ENCODE peak calls at places on chromosomes 7 and 10, in six cellular contexts. V, Q, D, U, P and M are unnamed samples.

GRCh38 chr10:591646-592045 is 97.8 kb downstream of the DIP2C start:
- DNase-seq in U (no peak), D (no peak), P (no peak), Q (no peak), V (no peak), M (no peak)

GRCh38 chr7:137689761-137690160 is 157.0 kb downstream of the DGKI start:
- DNase-seq in V (no peak), P (no peak), D (no peak), Q (no peak), U (no peak), M (no peak)

GRCh38 chr7:36110584-36110983 is 42.5 kb upstream of the EEPD1 start:
- DNase-seq in D (no peak), P (no peak), Q (no peak), V (no peak), U (no peak), M (no peak)

GRCh38 chr7:120733143-120733542 is 124.8 kb downstream of the TSPAN12 start:
- DNase-seq in U (no peak), Q (no peak), D (peak), V (no peak), P (peak), M (no peak)

GRCh38 chr10:79101560-79101971 is 32.8 kb downstream of the ZMIZ1 start:
- DNase-seq in Q (peak), V (no peak), D (no peak), U (no peak), P (no peak), M (no peak)

GRCh38 chr10:92240289-92241157 is 50.4 kb downstream of the CPEB3 start:
- DNase-seq in U (peak), D (peak), Q (no peak), V (peak), P (peak), M (no peak)

GRCh38 chr10:94963901-94964300 is 25.4 kb downstream of the CYP2C9 start:
- DNase-seq in P (peak), D (peak), U (peak), V (peak), Q (no peak), M (no peak)

GRCh38 chr10:69851306-69851705 is 49.6 kb downstream of the COL13A1 start:
- DNase-seq in Q (no peak), V (no peak), D (no peak), U (no peak), P (no peak), M (no peak)

GRCh38 chr10:9437131-9437530 is 1382.6 kb downstream of the GATA3 start:
- DNase-seq in Q (no peak), P (no peak), D (no peak), V (no peak), U (peak), M (no peak)

GRCh38 chr10:30973737-30974136 is 57.9 kb downstream of the ZNF438 start:
- DNase-seq in D (no peak), Q (no peak), U (no peak), P (no peak), V (no peak), M (peak)

GRCh38 chr7:15305002-15305600 is 256.7 kb downstream of the AGMO start:
- DNase-seq in U (peak), D (peak), P (peak), V (peak), Q (peak), M (no peak)

GRCh38 chr7:24907311-24907886 is 72.6 kb downstream of the OSBPL3 start:
- DNase-seq in U (no peak), D (peak), V (no peak), P (peak), Q (no peak), M (no peak)

GRCh38 chr7:119964640-119965542 is 308.1 kb upstream of the KCND2 start:
- DNase-seq in D (peak), P (no peak), U (no peak), Q (no peak), V (no peak), M (no peak)

GRCh38 chr7:111788426-111788825 is 226.1 kb upstream of the IMMP2L start:
- DNase-seq in D (no peak), U (no peak), P (no peak), V (peak), Q (no peak), M (no peak)

GRCh38 chr7:43952028-43952427 is 25.8 kb downstream of the UBE2D4 start:
- DNase-seq in Q (no peak), U (no peak), D (no peak), P (no peak), V (no peak), M (no peak)

GRCh38 chr10:97445722-97446639 is at the start of the genes EXOSC1 and ZDHHC16:
- DNase-seq in P (peak), Q (peak), V (peak), U (peak), D (peak), M (peak)

GRCh38 chr7:129150199-129150996 is 5.9 kb downstream of the TSPAN33 start:
- DNase-seq in P (no peak), D (no peak), V (no peak), U (no peak), Q (no peak), M (no peak)

GRCh38 chr7:56007167-56007652 is 42.8 kb downstream of the NIPSNAP2 start:
- DNase-seq in D (no peak), Q (no peak), V (peak), U (peak), P (no peak), M (no peak)

GRCh38 chr10:93701903-93702277 is 502 bp downstream of the FRA10AC1 start:
- DNase-seq in Q (no peak), P (no peak), U (peak), D (peak), V (peak), M (no peak)

GRCh38 chr7:101728888-101729883 is 88.2 kb upstream of the CUX1 start:
- DNase-seq in P (no peak), Q (no peak), D (no peak), U (peak), V (no peak), M (no peak)

GRCh38 chr10:73992899-73993788 is 4.8 kb upstream of the VCL start:
- DNase-seq in D (no peak), Q (no peak), V (no peak), U (no peak), P (no peak), M (no peak)

GRCh38 chr7:109322833-109323232 is 753.2 kb downstream of the DNAJB9 start:
- DNase-seq in D (no peak), Q (no peak), V (no peak), P (no peak), U (no peak), M (no peak)

GRCh38 chr7:124033093-124033806 is 383 bp upstream of the TMEM229A start:
- DNase-seq in U (peak), D (no peak), P (no peak), V (peak), Q (peak), M (no peak)

GRCh38 chr10:103761075-103761920 is 94.1 kb downstream of the SH3PXD2A start:
- DNase-seq in D (peak), V (no peak), Q (no peak), U (no peak), P (no peak), M (no peak)

GRCh38 chr10:103758294-103758681 is 97.1 kb downstream of the SH3PXD2A start:
- DNase-seq in V (no peak), P (peak), U (no peak), D (peak), Q (no peak), M (no peak)

GRCh38 chr10:103756277-103756869 is 99.0 kb downstream of the SH3PXD2A start:
- DNase-seq in U (no peak), V (no peak), Q (no peak), P (no peak), D (no peak), M (no peak)

GRCh38 chr10:103759100-103759781 is 96.1 kb downstream of the SH3PXD2A start:
- DNase-seq in Q (no peak), P (peak), V (peak), U (peak), D (peak), M (no peak)

GRCh38 chr10:103757531-103758293 is 97.7 kb downstream of the SH3PXD2A start:
- DNase-seq in V (no peak), D (peak), Q (no peak), P (peak), U (peak), M (no peak)
- H3K4me3 ChIP-seq in V (no peak), D (no peak), Q (no peak), P (no peak), U (no peak), M (no peak)

DNA sequence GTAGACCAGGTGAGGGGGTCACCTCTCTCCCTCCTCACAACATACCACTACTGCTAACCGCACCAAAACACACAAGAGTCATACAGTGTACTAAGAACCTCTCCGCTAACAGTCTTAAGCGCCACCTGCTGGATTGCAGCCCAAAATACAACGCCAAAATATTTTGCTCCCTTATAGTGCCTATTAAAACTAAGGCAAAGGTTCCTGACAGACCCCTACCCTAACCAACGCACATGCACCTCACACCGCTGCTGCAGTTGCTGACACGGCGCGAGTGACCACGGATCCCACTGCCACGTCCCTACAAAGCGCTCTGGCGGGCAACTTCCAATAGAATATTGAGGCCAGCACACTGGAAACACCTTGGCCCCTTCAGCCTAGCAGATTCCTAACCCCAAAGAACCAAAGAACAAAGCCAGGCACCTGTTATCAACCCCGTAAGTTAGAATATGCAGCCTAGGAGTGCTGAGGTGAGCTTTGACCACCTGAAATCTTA is 563.6 kb upstream of the SEMA3D start:
- DNase-seq in Q (no peak), D (peak), V (peak), P (no peak), U (peak), M (no peak)
- TF ChIP-seq CTCF in Q (no peak), D (peak), V (peak), P (peak), U (peak), M (peak)

GRCh38 chr10:72276421-72277339 is 3.0 kb downstream of the DDIT4 start:
- DNase-seq in Q (peak), V (no peak), U (peak), P (no peak), D (no peak), M (no peak)
- H3K27ac ChIP-seq in Q (peak), V (peak), U (peak), P (peak), D (peak), M (peak)

DNA sequence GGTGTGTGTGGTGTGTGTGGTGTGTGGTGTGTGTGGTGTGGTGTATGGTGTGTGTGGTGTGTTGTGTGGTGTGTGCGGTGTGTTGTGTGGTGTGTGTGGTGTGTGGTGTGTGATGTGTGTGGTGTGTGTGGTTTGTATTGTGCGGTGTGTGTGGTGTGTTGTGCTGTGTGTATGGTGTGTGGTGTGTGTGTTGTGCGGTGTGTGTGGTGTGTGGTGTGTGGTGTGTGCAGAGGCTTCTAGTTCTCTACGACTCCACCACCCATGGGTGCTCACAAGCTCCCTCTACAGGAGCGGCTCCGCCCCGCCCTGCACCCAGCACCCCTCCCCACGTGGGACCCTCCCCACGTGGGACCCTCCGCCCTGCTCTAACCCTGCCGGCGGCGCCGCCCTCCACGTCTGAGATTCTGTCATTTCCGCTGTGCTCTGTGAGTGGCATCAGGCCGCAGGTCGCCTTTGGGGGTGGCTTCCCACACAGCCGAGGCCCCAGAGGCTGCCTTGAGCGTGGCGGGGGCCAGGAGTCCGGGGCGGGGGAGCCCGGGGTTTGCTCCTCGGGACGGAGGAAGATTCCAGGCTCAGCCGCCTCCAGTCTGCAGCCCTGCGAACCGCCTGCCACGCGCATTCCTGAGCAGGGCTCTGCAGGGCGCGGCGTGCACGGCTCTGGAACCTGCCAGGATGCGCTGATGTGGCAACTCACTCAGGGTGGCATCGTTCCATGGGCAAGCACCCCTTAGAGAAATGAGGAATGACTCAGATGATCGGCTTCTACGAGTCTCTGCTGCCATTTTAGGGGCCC is 37.0 kb upstream of the DNAJB6 start:
- DNase-seq in V (no peak), P (peak), U (no peak), Q (no peak), D (peak), M (no peak)
- H3K4me3 ChIP-seq in V (no peak), P (peak), U (no peak), Q (no peak), D (no peak), M (no peak)

DNA sequence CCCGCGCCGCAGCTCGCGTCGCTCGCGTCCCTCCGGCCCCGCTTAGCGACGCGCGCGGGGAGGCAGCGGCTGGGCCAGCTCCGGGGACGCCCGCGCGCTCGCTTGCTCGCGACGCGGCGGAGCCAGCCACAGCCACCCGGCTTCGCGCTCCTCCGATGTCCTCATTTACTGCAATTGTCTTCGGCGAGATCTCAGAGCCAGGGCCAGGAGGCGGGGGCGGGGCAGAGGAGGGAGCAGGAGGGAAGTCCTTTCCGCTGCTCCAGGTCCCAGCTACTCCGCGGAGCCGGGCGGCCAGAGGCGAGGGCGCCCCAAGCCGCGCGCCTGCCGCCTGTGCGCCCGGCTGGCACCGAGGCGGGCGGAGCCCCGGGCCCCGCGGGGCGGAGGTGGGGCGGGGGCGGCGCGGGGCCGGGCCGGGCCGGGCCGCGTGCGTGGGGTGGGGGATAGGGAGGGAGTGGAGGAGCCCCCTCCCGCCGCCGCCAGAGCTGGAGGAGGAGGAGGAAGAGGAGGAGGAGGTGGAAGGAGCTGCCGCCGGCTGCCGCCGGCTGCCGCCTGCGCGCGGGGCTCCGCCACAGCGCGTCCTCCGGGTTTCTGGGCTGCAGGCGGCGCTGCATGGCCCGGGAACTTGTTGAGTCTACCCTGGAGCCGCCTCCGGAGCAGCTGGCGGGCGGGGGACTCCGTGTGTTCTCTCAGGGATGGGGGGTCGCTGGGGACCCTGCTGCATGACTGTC is at the start of gene INSYN2A:
- DNase-seq in V (peak), U (peak), Q (peak), D (peak), P (peak), M (no peak)
- TF ChIP-seq CTCF in V (peak), U (peak), Q (no peak), D (no peak), P (peak), M (no peak)

GRCh38 chr10:87654212-87654611 is 5.5 kb upstream of the PAPSS2 start:
- DNase-seq in D (peak), Q (no peak), V (no peak), U (no peak), P (no peak), M (no peak)

GRCh38 chr10:87650838-87651237 is 8.8 kb upstream of the PAPSS2 start:
- DNase-seq in U (no peak), V (no peak), Q (no peak), P (no peak), D (no peak), M (no peak)

GRCh38 chr10:87656431-87657072 is 3.1 kb upstream of the PAPSS2 start:
- DNase-seq in U (peak), P (peak), Q (no peak), V (peak), D (peak), M (no peak)

GRCh38 chr10:87652261-87652660 is 7.4 kb upstream of the PAPSS2 start:
- DNase-seq in U (no peak), Q (no peak), V (no peak), P (no peak), D (no peak), M (no peak)

GRCh38 chr10:87651801-87652200 is 7.9 kb upstream of the PAPSS2 start:
- DNase-seq in V (no peak), U (no peak), D (no peak), Q (no peak), P (no peak), M (no peak)
- H3K27ac ChIP-seq in V (no peak), U (no peak), D (no peak), Q (no peak), P (no peak), M (no peak)

GRCh38 chr10:132518572-132519381 is 18.8 kb upstream of the INPP5A start:
- DNase-seq in D (peak), V (peak), Q (peak), P (no peak), U (peak), M (peak)

GRCh38 chr10:132521041-132521465 is 16.5 kb upstream of the INPP5A start:
- DNase-seq in P (no peak), V (no peak), D (no peak), Q (peak), U (no peak), M (peak)

GRCh38 chr10:132520147-132520811 is 17.3 kb upstream of the INPP5A start:
- DNase-seq in Q (peak), D (no peak), V (peak), U (peak), P (no peak), M (peak)

GRCh38 chr10:132517951-132518521 is 19.6 kb upstream of the INPP5A start:
- DNase-seq in Q (peak), U (no peak), V (peak), P (no peak), D (no peak), M (peak)

DNA sequence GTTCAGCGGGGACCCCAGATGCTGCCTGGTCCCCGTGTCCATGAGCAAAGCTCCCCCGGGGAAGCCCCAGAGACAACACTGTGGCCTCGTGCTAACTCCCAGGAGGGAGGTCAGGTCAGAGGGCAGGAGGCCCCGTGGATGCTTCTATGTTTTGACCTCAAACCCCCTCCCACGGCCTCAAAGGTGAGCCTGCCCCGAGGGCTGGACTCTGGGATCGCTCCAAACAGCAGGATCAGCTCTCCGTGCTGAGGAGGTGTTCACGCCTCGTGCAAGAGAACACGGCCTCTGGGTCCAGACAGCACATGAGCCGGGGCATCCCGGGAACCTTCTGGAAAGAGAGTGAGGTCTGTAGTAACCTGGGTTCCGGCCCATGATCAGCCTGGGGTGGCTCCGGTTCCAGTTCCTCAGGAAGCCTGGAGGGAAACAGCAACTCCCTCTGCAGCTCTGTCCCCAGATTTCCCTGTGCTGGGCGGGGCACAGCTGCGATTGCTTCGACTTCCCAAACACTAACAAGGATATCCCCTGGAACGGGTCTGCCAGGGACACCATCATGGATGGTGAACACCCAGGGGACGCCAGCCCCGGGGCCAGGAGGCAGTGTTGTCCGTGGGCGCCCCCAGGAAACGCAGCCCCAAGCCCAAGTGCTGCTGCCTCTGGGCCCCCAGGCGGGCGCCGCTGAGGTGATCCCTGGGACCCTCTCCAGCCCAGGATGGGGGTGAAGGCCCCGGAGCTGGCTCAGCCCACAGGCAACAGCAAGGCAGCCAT is 18.0 kb upstream of the INPP5A start:
- DNase-seq in V (no peak), D (no peak), U (no peak), P (no peak), Q (peak), M (peak)
- H3K4me3 ChIP-seq in V (no peak), D (peak), U (no peak), P (no peak), Q (no peak), M (no peak)

GRCh38 chr7:47596502-47597202 is 14.7 kb upstream of the TNS3 start:
- DNase-seq in D (peak), P (no peak), U (no peak), Q (no peak), V (peak), M (no peak)
- TF ChIP-seq CTCF in D (no peak), P (peak), U (no peak), Q (no peak), V (no peak), M (no peak)

DNA sequence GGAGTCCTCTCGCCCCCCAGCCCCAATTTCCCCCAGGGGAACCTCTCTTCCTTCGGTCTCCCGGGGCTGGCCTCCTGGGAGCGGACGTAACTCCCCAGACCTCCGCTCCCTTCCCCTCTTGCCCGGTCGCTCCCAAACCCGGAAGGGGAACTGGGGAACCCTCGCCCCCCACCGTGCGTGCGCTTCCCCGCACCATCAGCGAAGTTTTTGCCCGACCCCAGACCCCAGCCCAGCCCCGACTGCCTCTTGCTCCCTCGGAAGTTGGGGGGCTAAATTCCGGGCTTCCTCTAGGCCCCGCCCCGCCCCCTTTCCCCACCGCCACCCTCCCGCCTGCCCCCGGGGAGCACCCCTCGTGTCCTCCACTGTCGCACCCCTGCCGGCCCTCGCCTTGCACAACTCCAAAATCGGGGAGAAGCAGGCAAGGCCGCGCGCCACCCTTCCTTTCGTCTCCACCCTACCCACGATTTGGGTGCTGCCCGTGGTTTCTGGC is 447 bp downstream of the GNB2 start:
- DNase-seq in Q (peak), P (no peak), D (no peak), V (no peak), U (peak), M (no peak)
- H3K27ac ChIP-seq in Q (peak), P (peak), D (no peak), V (peak), U (peak), M (peak)